ENCODE peak calls at places on chromosomes 13 and 19, in seven cellular contexts. One of them, this sample, is unnamed. For H3K4me1 and H3K9me3, the result is how much of the 10 kb centered on the place peaks cover.

GRCh38 chr13:50909605-50910482 is at the start of gene RNASEH2B:
- DNase-seq in right lobe of liver: peak
- DNase-seq in left ventricle myocardium inferior: peak
- DNase-seq in lower lobe of right lung: peak
- DNase-seq in transverse colon: peak
- DNase-seq in left lung: peak
- DNase-seq in spleen: peak
- DNase-seq in this sample: peak

GRCh38 chr19:11814707-11815050 is 606 bp downstream of the ZNF440 start:
- DNase-seq in left lung: no peak
- DNase-seq in right lobe of liver: no peak
- DNase-seq in lower lobe of right lung: no peak
- DNase-seq in left ventricle myocardium inferior: no peak
- DNase-seq in transverse colon: peak
- DNase-seq in spleen: no peak
- DNase-seq in this sample: no peak

GRCh38 chr13:73521291-73521626 is 462.5 kb downstream of the KLF5 start:
- DNase-seq in left lung: no peak
- DNase-seq in left ventricle myocardium inferior: no peak
- DNase-seq in right lobe of liver: no peak
- DNase-seq in spleen: no peak
- DNase-seq in lower lobe of right lung: no peak
- DNase-seq in transverse colon: no peak
- DNase-seq in this sample: no peak

GRCh38 chr19:16288544-16288943 is 36.1 kb upstream of the KLF2 start:
- DNase-seq in left lung: no peak
- DNase-seq in left ventricle myocardium inferior: no peak
- DNase-seq in transverse colon: no peak
- DNase-seq in lower lobe of right lung: no peak
- DNase-seq in right lobe of liver: no peak
- DNase-seq in spleen: no peak
- DNase-seq in this sample: no peak

GRCh38 chr13:33483471-33483870 is 197.9 kb upstream of the STARD13 start:
- DNase-seq in right lobe of liver: no peak
- DNase-seq in lower lobe of right lung: no peak
- DNase-seq in spleen: no peak
- DNase-seq in transverse colon: no peak
- DNase-seq in left ventricle myocardium inferior: no peak
- DNase-seq in left lung: no peak
- DNase-seq in this sample: no peak

GRCh38 chr19:52941941-52942370 is 18.7 kb upstream of the ZNF888 start:
- DNase-seq in spleen: peak
- DNase-seq in right lobe of liver: peak
- DNase-seq in left ventricle myocardium inferior: peak
- DNase-seq in left lung: peak
- DNase-seq in transverse colon: peak
- DNase-seq in lower lobe of right lung: peak
- DNase-seq in this sample: no peak

GRCh38 chr19:51020988-51021651 is 1.6 kb upstream of the KLK10 start:
- DNase-seq in left ventricle myocardium inferior: no peak
- DNase-seq in left lung: no peak
- DNase-seq in right lobe of liver: no peak
- DNase-seq in lower lobe of right lung: no peak
- DNase-seq in transverse colon: no peak
- DNase-seq in spleen: no peak
- DNase-seq in this sample: no peak

GRCh38 chr19:56119585-56119978 is 1.5 kb downstream of the ZNF787 start:
- DNase-seq in spleen: peak
- DNase-seq in left ventricle myocardium inferior: no peak
- DNase-seq in right lobe of liver: peak
- DNase-seq in left lung: peak
- DNase-seq in lower lobe of right lung: no peak
- DNase-seq in transverse colon: peak
- DNase-seq in this sample: no peak

GRCh38 chr19:4908311-4908710 is 990 bp upstream of the UHRF1 start:
- DNase-seq in left ventricle myocardium inferior: no peak
- DNase-seq in transverse colon: no peak
- DNase-seq in lower lobe of right lung: no peak
- DNase-seq in left lung: no peak
- DNase-seq in right lobe of liver: no peak
- DNase-seq in spleen: no peak
- DNase-seq in this sample: no peak

GRCh38 chr13:40518481-40518882 is 148.0 kb downstream of the FOXO1 start:
- DNase-seq in transverse colon: no peak
- DNase-seq in right lobe of liver: peak
- DNase-seq in lower lobe of right lung: no peak
- DNase-seq in left lung: no peak
- DNase-seq in spleen: no peak
- DNase-seq in left ventricle myocardium inferior: no peak
- DNase-seq in this sample: peak

GRCh38 chr13:99356216-99357089 is 49.3 kb upstream of the GPR183 start:
- DNase-seq in spleen: peak
- DNase-seq in right lobe of liver: no peak
- DNase-seq in left lung: no peak
- DNase-seq in transverse colon: peak
- DNase-seq in left ventricle myocardium inferior: no peak
- DNase-seq in lower lobe of right lung: peak
- DNase-seq in this sample: peak

GRCh38 chr13:74158028-74158427 is 23.8 kb upstream of the KLF12 start:
- DNase-seq in spleen: no peak
- DNase-seq in lower lobe of right lung: no peak
- DNase-seq in left lung: peak
- DNase-seq in left ventricle myocardium inferior: peak
- DNase-seq in transverse colon: no peak
- DNase-seq in right lobe of liver: no peak
- DNase-seq in this sample: no peak

GRCh38 chr13:82758056-82758455 is 1124.2 kb downstream of the SLITRK1 start:
- DNase-seq in left ventricle myocardium inferior: no peak
- DNase-seq in left lung: no peak
- DNase-seq in spleen: no peak
- DNase-seq in right lobe of liver: no peak
- DNase-seq in transverse colon: no peak
- DNase-seq in lower lobe of right lung: no peak
- DNase-seq in this sample: no peak

GRCh38 chr13:111516712-111517640 is 196.5 kb downstream of the TEX29 start:
- DNase-seq in right lobe of liver: no peak
- DNase-seq in lower lobe of right lung: no peak
- DNase-seq in left lung: peak
- DNase-seq in spleen: peak
- DNase-seq in transverse colon: no peak
- DNase-seq in left ventricle myocardium inferior: no peak
- DNase-seq in this sample: no peak

GRCh38 chr19:50784710-50785109 is 5.5 kb upstream of the ACP4 start:
- DNase-seq in transverse colon: no peak
- DNase-seq in lower lobe of right lung: no peak
- DNase-seq in left lung: no peak
- DNase-seq in right lobe of liver: no peak
- DNase-seq in left ventricle myocardium inferior: no peak
- DNase-seq in spleen: no peak
- DNase-seq in this sample: no peak

GRCh38 chr13:21176982-21177284 is 475 bp downstream of the MRPL57 start:
- DNase-seq in lower lobe of right lung: no peak
- DNase-seq in transverse colon: no peak
- DNase-seq in right lobe of liver: no peak
- DNase-seq in left ventricle myocardium inferior: no peak
- DNase-seq in spleen: no peak
- DNase-seq in left lung: no peak
- DNase-seq in this sample: no peak

GRCh38 chr19:15810335-15810734 is 5.1 kb downstream of the OR10H1 start:
- DNase-seq in lower lobe of right lung: no peak
- DNase-seq in right lobe of liver: no peak
- DNase-seq in left ventricle myocardium inferior: no peak
- DNase-seq in left lung: no peak
- DNase-seq in spleen: no peak
- DNase-seq in transverse colon: peak
- DNase-seq in this sample: no peak

GRCh38 chr19:53538378-53539109 is 599 bp downstream of the ZNF331 start:
- DNase-seq in spleen: no peak
- DNase-seq in left ventricle myocardium inferior: no peak
- DNase-seq in lower lobe of right lung: no peak
- DNase-seq in left lung: no peak
- DNase-seq in right lobe of liver: no peak
- DNase-seq in transverse colon: no peak
- DNase-seq in this sample: no peak

GRCh38 chr13:71260246-71260645 is 606.8 kb downstream of the DACH1 start:
- DNase-seq in left lung: no peak
- DNase-seq in transverse colon: no peak
- DNase-seq in lower lobe of right lung: no peak
- DNase-seq in spleen: no peak
- DNase-seq in left ventricle myocardium inferior: no peak
- DNase-seq in right lobe of liver: no peak
- DNase-seq in this sample: no peak

GRCh38 chr19:903266-903797 is 9.7 kb downstream of the R3HDM4 start:
- DNase-seq in left lung: no peak
- DNase-seq in right lobe of liver: no peak
- DNase-seq in transverse colon: no peak
- DNase-seq in lower lobe of right lung: no peak
- DNase-seq in left ventricle myocardium inferior: no peak
- DNase-seq in spleen: no peak
- DNase-seq in this sample: no peak

GRCh38 chr19:35710784-35711723 is 6.7 kb downstream of the ZBTB32 start:
- DNase-seq in lower lobe of right lung: no peak
- DNase-seq in right lobe of liver: no peak
- DNase-seq in spleen: no peak
- DNase-seq in transverse colon: no peak
- DNase-seq in left ventricle myocardium inferior: no peak
- DNase-seq in left lung: no peak
- DNase-seq in this sample: no peak

GRCh38 chr13:48873598-48873997 is 102.1 kb upstream of the FNDC3A start:
- DNase-seq in left ventricle myocardium inferior: no peak
- DNase-seq in right lobe of liver: no peak
- DNase-seq in left lung: no peak
- DNase-seq in transverse colon: no peak
- DNase-seq in spleen: no peak
- DNase-seq in lower lobe of right lung: no peak
- DNase-seq in this sample: no peak

GRCh38 chr13:25625361-25625760 is 253.6 kb downstream of the ATP8A2 start:
- DNase-seq in lower lobe of right lung: no peak
- DNase-seq in left ventricle myocardium inferior: no peak
- DNase-seq in transverse colon: no peak
- DNase-seq in spleen: no peak
- DNase-seq in left lung: no peak
- DNase-seq in right lobe of liver: no peak
- DNase-seq in this sample: no peak

GRCh38 chr19:33202546-33203507 is 8.7 kb downstream of the LRP3 start:
- DNase-seq in left ventricle myocardium inferior: no peak
- DNase-seq in spleen: no peak
- DNase-seq in transverse colon: no peak
- DNase-seq in right lobe of liver: no peak
- DNase-seq in left lung: peak
- DNase-seq in lower lobe of right lung: no peak
- DNase-seq in this sample: no peak

GRCh38 chr19:58568731-58569130 is 4.4 kb downstream of the MZF1 start:
- DNase-seq in lower lobe of right lung: no peak
- DNase-seq in spleen: no peak
- DNase-seq in left lung: no peak
- DNase-seq in transverse colon: peak
- DNase-seq in left ventricle myocardium inferior: no peak
- DNase-seq in right lobe of liver: no peak
- DNase-seq in this sample: no peak
- H3K27ac ChIP-seq in lower lobe of right lung: no peak
- H3K27ac ChIP-seq in spleen: no peak
- H3K27ac ChIP-seq in left lung: no peak
- H3K27ac ChIP-seq in transverse colon: no peak
- H3K27ac ChIP-seq in left ventricle myocardium inferior: no peak
- H3K27ac ChIP-seq in right lobe of liver: no peak
- H3K27ac ChIP-seq in this sample: no peak

DNA sequence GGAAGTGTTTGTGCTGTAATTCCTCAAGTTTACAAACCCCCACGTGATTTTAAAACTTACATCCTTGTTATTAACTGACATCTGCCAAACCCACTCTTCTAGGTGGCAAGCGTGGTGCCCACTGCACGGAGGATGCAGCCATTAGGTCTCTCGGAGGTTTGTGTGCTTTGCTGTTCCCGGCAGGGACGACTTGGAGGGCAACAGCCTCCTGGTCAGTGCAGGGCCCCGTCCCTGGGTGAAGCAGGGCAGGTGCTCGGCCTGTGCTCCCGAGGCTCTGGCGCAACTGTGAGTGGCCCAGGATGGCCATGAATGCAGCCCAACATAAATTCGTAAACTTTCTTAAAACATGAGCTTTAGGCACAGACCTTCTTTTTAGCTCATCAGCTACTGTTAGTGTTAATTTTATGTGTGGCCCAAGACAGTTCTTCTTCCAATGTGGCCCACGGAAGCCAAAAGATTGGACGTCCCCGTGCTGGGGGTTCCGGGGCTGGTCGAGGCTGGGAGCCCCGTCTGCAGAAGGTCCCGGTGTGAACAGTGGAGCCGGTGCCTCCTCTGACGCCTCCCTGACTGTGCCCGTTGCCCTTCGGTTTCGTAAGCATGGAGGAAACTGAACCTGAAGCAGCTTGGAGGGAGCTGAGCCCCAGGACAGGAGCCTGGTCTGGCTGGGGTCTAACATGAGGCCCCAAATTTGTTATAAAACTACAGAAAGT is 11.9 kb downstream of the GAS6 start:
- DNase-seq in spleen: peak
- DNase-seq in lower lobe of right lung: no peak
- DNase-seq in right lobe of liver: no peak
- DNase-seq in transverse colon: no peak
- DNase-seq in left lung: no peak
- DNase-seq in left ventricle myocardium inferior: no peak
- DNase-seq in this sample: no peak
- H3K4me1 ChIP-seq in spleen: under half
- H3K4me1 ChIP-seq in lower lobe of right lung: half or more
- H3K4me1 ChIP-seq in right lobe of liver: under half
- H3K4me1 ChIP-seq in transverse colon: half or more
- H3K4me1 ChIP-seq in left lung: under half
- H3K4me1 ChIP-seq in left ventricle myocardium inferior: half or more
- H3K4me1 ChIP-seq in this sample: under half

GRCh38 chr13:30303269-30303668 is 4.1 kb downstream of the KATNAL1 start:
- DNase-seq in left lung: no peak
- DNase-seq in right lobe of liver: no peak
- DNase-seq in left ventricle myocardium inferior: no peak
- DNase-seq in lower lobe of right lung: no peak
- DNase-seq in transverse colon: no peak
- DNase-seq in spleen: no peak
- DNase-seq in this sample: no peak
- H3K9me3 ChIP-seq in left lung: under half
- H3K9me3 ChIP-seq in right lobe of liver: under half
- H3K9me3 ChIP-seq in left ventricle myocardium inferior: under half
- H3K9me3 ChIP-seq in lower lobe of right lung: under half
- H3K9me3 ChIP-seq in transverse colon: under half
- H3K9me3 ChIP-seq in spleen: under half
- H3K9me3 ChIP-seq in this sample: under half

DNA sequence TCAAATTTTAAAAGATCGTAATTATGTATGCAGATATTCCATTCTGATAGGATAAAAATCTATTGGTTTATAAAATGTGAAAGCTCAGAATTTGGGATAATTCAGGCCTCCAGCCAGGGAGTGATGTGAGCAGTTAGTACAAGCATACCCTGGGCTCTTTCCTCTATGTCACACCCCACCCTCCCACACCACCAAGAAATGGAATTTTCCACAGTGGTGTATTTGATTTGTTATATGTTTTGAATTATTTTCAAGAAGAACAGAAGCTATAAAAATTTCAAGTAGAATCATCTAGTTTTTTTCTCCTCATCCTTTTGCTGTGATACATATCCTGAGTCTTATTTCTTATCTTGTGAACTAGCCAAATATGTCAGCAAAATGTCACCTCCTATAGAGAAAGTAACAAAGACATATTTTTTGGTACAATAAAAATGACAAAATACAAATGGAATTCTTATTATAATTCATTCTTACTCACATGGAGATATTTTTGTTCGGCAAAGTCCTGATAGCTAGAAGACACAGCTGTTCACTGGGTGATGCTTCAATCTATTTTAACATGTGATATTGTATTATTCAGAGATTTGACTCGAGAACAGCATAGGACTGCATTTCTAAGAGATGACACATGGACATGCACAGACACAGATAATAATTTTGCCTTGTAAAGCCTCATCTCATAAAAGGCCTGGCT is 61.2 kb upstream of the FRY start:
- DNase-seq in right lobe of liver: no peak
- DNase-seq in left lung: no peak
- DNase-seq in left ventricle myocardium inferior: no peak
- DNase-seq in transverse colon: no peak
- DNase-seq in lower lobe of right lung: no peak
- DNase-seq in spleen: no peak
- DNase-seq in this sample: no peak
- H3K27ac ChIP-seq in right lobe of liver: no peak
- H3K27ac ChIP-seq in left lung: no peak
- H3K27ac ChIP-seq in left ventricle myocardium inferior: peak
- H3K27ac ChIP-seq in transverse colon: no peak
- H3K27ac ChIP-seq in lower lobe of right lung: no peak
- H3K27ac ChIP-seq in spleen: no peak
- H3K27ac ChIP-seq in this sample: no peak